ENCODE peak calls at places on chromosomes 12 and 14, in seven cellular contexts. Z is HCT116, L is K562, U is SK-N-SH, T is H1, H is HepG2, P is GM12878. J is an unnamed sample.

GRCh38 chr12:21265932-21266331 is 68.8 kb downstream of the SLCO1A2 start:
- DNase-seq in L (no peak), H (no peak), P (no peak), U (no peak), T (no peak), Z (no peak), J (no peak)

GRCh38 chr14:70622111-70622712 is 19.5 kb upstream of the TTC9 start:
- DNase-seq in P (no peak), T (no peak), Z (peak), L (peak), U (peak), H (peak), J (peak)

GRCh38 chr12:4331842-4332241 is 10.8 kb downstream of the TIGAR start:
- DNase-seq in T (no peak), Z (no peak), P (no peak), H (no peak), U (no peak), L (no peak), J (no peak)

GRCh38 chr12:22231078-22231477 is 103.4 kb downstream of the ST8SIA1 start:
- DNase-seq in H (no peak), Z (no peak), T (no peak), L (no peak), P (no peak), U (no peak), J (no peak)

GRCh38 chr14:60343571-60344071 is 94.6 kb downstream of the PPM1A start:
- DNase-seq in L (no peak), H (no peak), U (no peak), Z (no peak), T (no peak), P (no peak), J (no peak)

GRCh38 chr14:63656194-63656593 is 14.5 kb upstream of the WDR89 start:
- DNase-seq in U (no peak), L (no peak), H (no peak), Z (no peak), P (no peak), T (no peak), J (no peak)

GRCh38 chr12:114400925-114401324 is 5.0 kb downstream of the TBX5 start:
- DNase-seq in T (no peak), P (no peak), H (no peak), Z (no peak), U (no peak), L (no peak), J (peak)

GRCh38 chr12:124567035-124567672 is at the start of gene NCOR2:
- DNase-seq in U (peak), L (peak), P (no peak), T (no peak), Z (no peak), H (no peak), J (no peak)

GRCh38 chr14:22266141-22266442 is 322.9 kb downstream of the DAD1 start:
- DNase-seq in U (no peak), H (no peak), T (no peak), P (no peak), Z (no peak), L (no peak), J (peak)

GRCh38 chr14:81938341-81938740 is 404.7 kb upstream of the SEL1L start:
- DNase-seq in L (no peak), T (no peak), H (no peak), Z (no peak), U (no peak), P (no peak), J (no peak)

GRCh38 chr14:81940636-81941035 is 407.0 kb upstream of the SEL1L start:
- DNase-seq in U (no peak), H (no peak), T (no peak), L (no peak), P (no peak), Z (no peak), J (no peak)

GRCh38 chr14:81936902-81937301 is 403.2 kb upstream of the SEL1L start:
- DNase-seq in T (no peak), U (no peak), Z (no peak), L (no peak), P (no peak), H (no peak), J (no peak)

GRCh38 chr14:81946808-81947798 is 413.4 kb upstream of the SEL1L start:
- DNase-seq in H (no peak), Z (no peak), P (no peak), T (no peak), L (no peak), U (no peak), J (no peak)

DNA sequence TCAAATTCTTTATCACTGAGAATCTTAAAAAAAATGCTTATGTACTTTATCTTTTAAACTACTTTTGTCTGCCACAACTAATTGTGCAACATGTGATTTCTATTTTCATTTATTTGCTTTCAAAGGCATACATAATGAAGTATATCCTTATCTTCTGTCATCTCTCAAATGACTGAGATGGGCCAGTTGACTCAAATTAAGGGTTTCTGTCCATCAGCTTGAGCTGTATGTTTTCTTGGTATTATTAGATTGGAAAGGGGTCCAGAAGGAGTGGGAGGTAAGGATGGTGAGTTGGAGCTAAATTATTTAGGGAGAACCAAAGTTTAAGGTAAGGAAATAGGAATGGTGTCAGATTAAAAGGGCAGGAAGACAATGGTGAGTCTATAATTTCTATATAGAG is 408.4 kb upstream of the SEL1L start:
- DNase-seq in L (no peak), P (no peak), T (no peak), Z (no peak), U (no peak), H (no peak), J (no peak)
- TF ChIP-seq JUND in L (no peak), P (no peak), T (no peak), Z (no peak), U (no peak), H (no peak), J (no peak)

GRCh38 chr14:64727551-64728071 is 23.4 kb downstream of the PLEKHG3 start:
- DNase-seq in P (no peak), H (no peak), Z (no peak), T (no peak), L (no peak), U (no peak), J (no peak)
- TF ChIP-seq JUND in P (no peak), H (no peak), Z (no peak), T (no peak), L (no peak), U (no peak), J (no peak)

DNA sequence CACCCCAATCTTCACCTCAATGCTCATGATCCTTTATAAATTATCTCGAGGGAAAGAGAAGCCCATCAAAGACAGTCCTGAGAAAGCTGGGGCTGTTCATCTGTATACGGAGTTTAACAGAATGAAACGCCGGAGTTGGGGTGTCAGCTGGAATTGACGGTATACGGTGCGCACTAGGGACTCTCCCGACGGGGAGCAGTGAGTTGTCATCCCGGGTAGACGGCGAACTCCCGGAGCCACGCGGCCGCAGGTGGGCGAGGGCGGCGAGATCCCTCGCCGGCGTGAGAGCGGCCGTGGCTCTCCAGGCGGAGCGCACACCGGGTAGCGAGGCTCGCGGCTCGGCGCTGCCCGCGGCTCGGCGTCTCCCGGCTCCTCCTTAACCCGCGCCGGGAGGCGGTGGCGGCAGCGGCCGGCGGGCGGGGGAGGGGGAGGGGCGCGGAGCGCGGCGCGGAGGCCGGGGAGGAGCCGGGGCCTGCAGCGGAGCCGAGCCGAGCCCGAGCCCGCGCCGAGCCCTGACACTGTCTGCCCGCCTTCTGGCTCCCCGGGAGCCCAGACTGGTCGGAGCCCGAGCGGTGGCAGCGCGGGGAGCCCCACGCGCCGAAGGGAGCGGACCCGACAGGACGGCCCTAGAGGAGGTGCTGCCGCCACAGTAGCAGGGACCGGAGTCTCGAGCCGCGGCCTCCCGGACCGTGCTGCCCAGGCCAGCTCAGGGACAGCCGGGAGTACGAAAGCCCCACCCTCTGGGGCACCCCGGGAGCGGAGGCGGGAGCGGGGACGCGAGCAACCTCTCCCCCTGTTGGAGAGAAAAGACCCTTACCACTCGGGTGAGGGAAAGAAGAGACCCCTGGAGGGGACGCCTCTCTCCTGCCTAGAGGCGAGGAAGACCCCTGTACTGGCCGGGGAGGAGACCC is at the start of gene FOXJ2:
- DNase-seq in L (peak), P (no peak), Z (no peak), H (peak), U (peak), T (no peak), J (peak)
- TF ChIP-seq JUND in L (no peak), P (no peak), Z (no peak), H (no peak), U (no peak), T (no peak), J (no peak)

GRCh38 chr14:94081386-94081820 is 293 bp downstream of the IFI27L1 start:
- DNase-seq in L (no peak), H (no peak), P (no peak), Z (no peak), U (no peak), T (no peak), J (no peak)
- TF ChIP-seq JUND in L (no peak), H (no peak), P (no peak), Z (no peak), U (no peak), T (no peak), J (no peak)

DNA sequence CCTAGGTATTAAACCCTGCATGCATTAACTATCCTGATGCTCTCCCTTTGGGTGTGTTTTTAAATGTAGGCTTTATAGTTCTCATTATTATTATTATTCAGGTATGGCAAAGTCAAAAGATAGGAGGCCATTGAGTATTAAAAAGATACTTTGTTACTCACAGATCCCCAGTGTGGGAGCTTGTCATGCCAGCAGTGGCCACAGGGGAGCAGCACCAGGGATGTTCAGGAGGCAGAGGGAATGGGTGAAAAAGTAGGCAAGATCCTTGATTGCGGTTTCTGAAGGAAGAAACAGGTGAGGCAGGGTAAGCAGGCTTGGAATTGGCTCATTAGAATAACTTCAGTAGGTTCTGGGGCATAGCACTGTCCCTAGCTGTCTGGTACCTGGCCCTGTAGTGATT is 382.2 kb downstream of the MED13L start:
- DNase-seq in Z (no peak), H (no peak), P (no peak), U (no peak), T (no peak), L (peak), J (peak)
- TF ChIP-seq JUND in Z (no peak), H (no peak), P (no peak), U (no peak), T (no peak), L (no peak), J (no peak)

GRCh38 chr14:96362965-96363750 is at the start of the genes ATG2B and GSKIP:
- DNase-seq in Z (peak), H (peak), L (peak), P (peak), U (peak), T (peak), J (peak)

GRCh38 chr14:96362071-96362964 is 823 bp downstream of the ATG2B start:
- DNase-seq in T (no peak), L (peak), H (peak), Z (peak), U (peak), P (peak), J (peak)

GRCh38 chr14:96364911-96365310 is 1.6 kb downstream of the GSKIP start:
- DNase-seq in U (no peak), L (no peak), H (no peak), Z (no peak), T (no peak), P (no peak), J (no peak)

GRCh38 chr14:96359959-96360358 is 3.2 kb downstream of the ATG2B start:
- DNase-seq in Z (no peak), P (no peak), U (no peak), H (no peak), T (no peak), L (no peak), J (no peak)

DNA sequence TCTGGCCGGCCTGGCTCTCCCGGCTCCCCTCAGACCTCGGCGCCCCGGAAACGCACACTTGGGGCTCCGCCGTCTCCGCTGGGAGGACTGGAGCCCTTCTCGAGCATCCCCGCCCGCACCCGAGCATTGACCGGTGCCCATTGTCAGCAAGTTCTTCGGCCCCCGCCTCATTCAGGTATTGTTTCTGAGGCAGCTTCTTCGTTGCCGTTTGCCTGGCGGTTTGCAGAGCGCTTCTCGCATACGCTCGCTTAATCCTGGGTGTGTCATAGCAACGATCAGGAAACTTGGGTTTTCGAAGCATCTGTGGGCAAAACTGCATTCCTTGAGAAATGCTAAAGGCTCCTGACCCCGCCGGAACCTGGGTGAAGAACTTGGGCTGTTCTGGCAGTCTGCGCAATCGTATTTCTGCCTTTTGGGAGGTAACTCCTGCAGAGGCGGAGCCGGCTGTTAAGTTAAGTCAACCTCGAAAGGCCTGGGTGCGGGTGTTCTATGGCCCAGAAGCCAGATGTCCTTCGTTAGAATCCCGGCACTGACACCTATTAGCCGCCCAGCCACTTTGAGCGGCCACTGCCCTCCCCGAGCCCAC is 518 bp downstream of the GSKIP start:
- DNase-seq in L (peak), U (peak), T (no peak), Z (no peak), P (no peak), H (peak), J (peak)
- TF ChIP-seq JUND in L (no peak), U (no peak), T (no peak), Z (no peak), P (no peak), H (no peak), J (no peak)

DNA sequence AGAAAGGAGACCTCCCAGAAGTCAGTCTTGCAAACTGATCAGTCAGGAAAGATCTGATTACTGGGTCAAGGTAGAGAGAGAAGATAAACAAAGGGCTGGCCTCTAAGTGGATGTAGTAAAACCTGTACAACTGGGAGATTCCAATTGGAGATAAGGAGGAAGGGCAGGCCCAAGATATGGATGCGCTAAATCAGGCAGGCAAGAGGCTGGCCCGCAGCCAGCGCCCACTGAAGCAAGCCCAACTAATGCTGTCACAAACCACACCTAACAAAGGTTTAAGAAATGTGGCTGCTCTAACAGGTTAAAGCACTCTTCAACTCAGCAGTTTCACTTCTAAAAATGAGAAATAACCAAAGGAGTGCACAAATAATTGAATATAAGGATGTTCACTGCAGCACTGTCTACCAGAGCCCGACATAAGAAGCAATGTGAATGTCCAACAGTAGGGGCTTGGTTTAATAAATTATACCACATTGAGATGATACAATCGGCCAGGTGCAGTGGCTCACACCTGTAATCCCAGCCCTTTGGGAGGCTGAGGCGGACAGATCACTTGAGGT is 4.7 kb downstream of the GLTP start:
- DNase-seq in T (no peak), Z (no peak), L (no peak), H (no peak), P (no peak), U (peak), J (no peak)
- TF ChIP-seq JUND in T (no peak), Z (no peak), L (no peak), H (no peak), P (no peak), U (no peak), J (no peak)

GRCh38 chr12:24860546-24860945 is 88.4 kb downstream of the BCAT1 start:
- DNase-seq in T (no peak), U (no peak), P (no peak), L (no peak), H (no peak), Z (no peak), J (no peak)

GRCh38 chr12:24861751-24862575 is 86.9 kb downstream of the BCAT1 start:
- DNase-seq in T (no peak), H (peak), L (peak), U (no peak), Z (no peak), P (no peak), J (no peak)

GRCh38 chr12:24864796-24865125 is 84.1 kb downstream of the BCAT1 start:
- DNase-seq in Z (no peak), T (no peak), L (no peak), H (no peak), P (no peak), U (peak), J (no peak)
- TF ChIP-seq JUND in Z (no peak), T (no peak), L (no peak), H (no peak), P (no peak), U (no peak), J (no peak)